ENCODE peak calls at places on chromosomes 3 and 15, in six cellular contexts. One of them, this sample, is unnamed.

GRCh38 chr3:71710906-71711494 is 14.2 kb downstream of the EIF4E3 start:
- DNase-seq in HepG2: peak; percentile 29
- DNase-seq in K562: peak; percentile 43
- DNase-seq in H1: no peak
- DNase-seq in GM12878: peak; percentile 21
- DNase-seq in GM12891: no peak
- DNase-seq in this sample: peak; percentile 17

GRCh38 chr3:94293793-94294195 is 230.9 kb downstream of the NSUN3 start:
- DNase-seq in HepG2: no peak
- DNase-seq in K562: no peak
- DNase-seq in H1: no peak
- DNase-seq in GM12878: no peak
- DNase-seq in GM12891: no peak
- DNase-seq in this sample: no peak

GRCh38 chr3:132209860-132210259 is 107.3 kb upstream of the ACP3 start:
- DNase-seq in HepG2: no peak
- DNase-seq in K562: no peak
- DNase-seq in H1: no peak
- DNase-seq in GM12878: no peak
- DNase-seq in GM12891: no peak
- DNase-seq in this sample: no peak

GRCh38 chr3:128863560-128863959 is 15.9 kb upstream of the ACAD9 start:
- DNase-seq in HepG2: no peak
- DNase-seq in K562: no peak
- DNase-seq in H1: no peak
- DNase-seq in GM12878: no peak
- DNase-seq in GM12891: no peak
- DNase-seq in this sample: no peak

GRCh38 chr15:99474041-99474906 is 91.5 kb upstream of the MEF2A start:
- DNase-seq in HepG2: no peak
- DNase-seq in K562: no peak
- DNase-seq in H1: no peak
- DNase-seq in GM12878: no peak
- DNase-seq in GM12891: no peak
- DNase-seq in this sample: no peak

GRCh38 chr3:183491923-183492848 is 63.3 kb downstream of the KLHL6 start:
- DNase-seq in HepG2: no peak
- DNase-seq in K562: no peak
- DNase-seq in H1: no peak
- DNase-seq in GM12878: no peak
- DNase-seq in GM12891: no peak
- DNase-seq in this sample: no peak

GRCh38 chr15:31262901-31263671 is 63.5 kb upstream of the KLF13 start:
- DNase-seq in HepG2: no peak
- DNase-seq in K562: peak; percentile 14
- DNase-seq in H1: no peak
- DNase-seq in GM12878: peak; percentile 84
- DNase-seq in GM12891: no peak
- DNase-seq in this sample: peak; percentile 56

GRCh38 chr3:169660709-169661566 is 2.6 kb downstream of the MECOM start:
- DNase-seq in HepG2: no peak
- DNase-seq in K562: no peak
- DNase-seq in H1: no peak
- DNase-seq in GM12878: no peak
- DNase-seq in GM12891: no peak
- DNase-seq in this sample: no peak

GRCh38 chr3:181896605-181897004 is 184.9 kb downstream of the SOX2 start:
- DNase-seq in HepG2: no peak
- DNase-seq in K562: no peak
- DNase-seq in H1: no peak
- DNase-seq in GM12878: no peak
- DNase-seq in GM12891: no peak
- DNase-seq in this sample: no peak

GRCh38 chr3:52403955-52404354 is 40.9 kb downstream of the SEMA3G start:
- DNase-seq in HepG2: no peak
- DNase-seq in K562: no peak
- DNase-seq in H1: no peak
- DNase-seq in GM12878: no peak
- DNase-seq in GM12891: no peak
- DNase-seq in this sample: no peak

GRCh38 chr3:71035314-71035713 is 548.2 kb downstream of the FOXP1 start:
- DNase-seq in HepG2: no peak
- DNase-seq in K562: no peak
- DNase-seq in H1: no peak
- DNase-seq in GM12878: no peak
- DNase-seq in GM12891: no peak
- DNase-seq in this sample: no peak

GRCh38 chr3:189899186-189899585 is 221.5 kb downstream of the P3H2 start:
- DNase-seq in HepG2: no peak
- DNase-seq in K562: no peak
- DNase-seq in H1: no peak
- DNase-seq in GM12878: no peak
- DNase-seq in GM12891: no peak
- DNase-seq in this sample: no peak
- TF ChIP-seq TAF1 in HepG2: no peak
- TF ChIP-seq TAF1 in K562: no peak
- TF ChIP-seq TAF1 in H1: no peak
- TF ChIP-seq TAF1 in GM12878: no peak
- TF ChIP-seq TAF1 in GM12891: no peak
- TF ChIP-seq TAF1 in this sample: no peak

GRCh38 chr3:50272911-50273688 is 4.2 kb downstream of the SEMA3B start:
- DNase-seq in HepG2: peak; percentile 64
- DNase-seq in K562: peak; percentile 87
- DNase-seq in H1: no peak
- DNase-seq in GM12878: peak; percentile 44
- DNase-seq in GM12891: peak; percentile 99
- DNase-seq in this sample: peak; percentile 99
- TF ChIP-seq POLR2A in HepG2: no peak
- TF ChIP-seq POLR2A in K562: no peak
- TF ChIP-seq POLR2A in H1: no peak
- TF ChIP-seq POLR2A in GM12878: no peak
- TF ChIP-seq POLR2A in GM12891: no peak
- TF ChIP-seq POLR2A in this sample: no peak

DNA sequence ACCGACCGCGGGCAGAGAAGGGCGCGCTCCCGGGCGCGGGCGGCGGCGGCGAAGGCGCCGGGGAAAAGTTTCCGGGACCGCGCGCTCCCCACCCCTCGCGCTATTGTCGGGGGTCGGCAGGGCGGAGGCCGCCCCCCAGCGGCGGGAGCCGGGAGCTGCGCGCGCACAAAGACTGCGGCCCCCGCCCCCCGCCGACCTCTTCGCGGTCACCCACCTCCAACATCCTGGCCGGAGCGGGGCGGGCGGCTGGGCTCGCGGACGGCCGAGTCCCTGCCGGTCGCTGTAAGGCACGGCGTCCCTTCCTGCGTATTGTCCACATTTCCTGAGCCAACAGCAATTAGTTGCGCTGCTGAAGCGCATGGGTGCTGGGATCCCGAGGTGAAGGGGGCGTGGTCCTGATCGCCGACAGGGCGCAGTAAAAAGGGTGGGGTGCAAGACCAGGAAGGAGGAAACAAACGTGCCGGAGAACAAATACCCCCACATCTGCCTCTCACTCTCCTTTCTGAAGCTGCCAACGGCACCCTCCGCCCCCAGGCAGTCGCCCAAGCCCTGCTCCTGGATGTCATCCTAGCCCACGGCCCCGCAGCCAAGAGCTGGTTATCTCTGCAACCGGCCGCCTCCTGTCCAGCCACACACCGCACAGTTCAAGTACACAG is at the start of gene TMEM44:
- DNase-seq in HepG2: peak; percentile 84
- DNase-seq in K562: peak; percentile 87
- DNase-seq in H1: peak; percentile 46
- DNase-seq in GM12878: peak; percentile 27
- DNase-seq in GM12891: peak; percentile 80
- DNase-seq in this sample: peak; percentile 71
- TF ChIP-seq POLR2AphosphoS5 in HepG2: no peak
- TF ChIP-seq POLR2AphosphoS5 in K562: peak; percentile 40
- TF ChIP-seq POLR2AphosphoS5 in H1: peak; percentile 40
- TF ChIP-seq POLR2AphosphoS5 in GM12878: no peak
- TF ChIP-seq POLR2AphosphoS5 in GM12891: no peak
- TF ChIP-seq POLR2AphosphoS5 in this sample: no peak

DNA sequence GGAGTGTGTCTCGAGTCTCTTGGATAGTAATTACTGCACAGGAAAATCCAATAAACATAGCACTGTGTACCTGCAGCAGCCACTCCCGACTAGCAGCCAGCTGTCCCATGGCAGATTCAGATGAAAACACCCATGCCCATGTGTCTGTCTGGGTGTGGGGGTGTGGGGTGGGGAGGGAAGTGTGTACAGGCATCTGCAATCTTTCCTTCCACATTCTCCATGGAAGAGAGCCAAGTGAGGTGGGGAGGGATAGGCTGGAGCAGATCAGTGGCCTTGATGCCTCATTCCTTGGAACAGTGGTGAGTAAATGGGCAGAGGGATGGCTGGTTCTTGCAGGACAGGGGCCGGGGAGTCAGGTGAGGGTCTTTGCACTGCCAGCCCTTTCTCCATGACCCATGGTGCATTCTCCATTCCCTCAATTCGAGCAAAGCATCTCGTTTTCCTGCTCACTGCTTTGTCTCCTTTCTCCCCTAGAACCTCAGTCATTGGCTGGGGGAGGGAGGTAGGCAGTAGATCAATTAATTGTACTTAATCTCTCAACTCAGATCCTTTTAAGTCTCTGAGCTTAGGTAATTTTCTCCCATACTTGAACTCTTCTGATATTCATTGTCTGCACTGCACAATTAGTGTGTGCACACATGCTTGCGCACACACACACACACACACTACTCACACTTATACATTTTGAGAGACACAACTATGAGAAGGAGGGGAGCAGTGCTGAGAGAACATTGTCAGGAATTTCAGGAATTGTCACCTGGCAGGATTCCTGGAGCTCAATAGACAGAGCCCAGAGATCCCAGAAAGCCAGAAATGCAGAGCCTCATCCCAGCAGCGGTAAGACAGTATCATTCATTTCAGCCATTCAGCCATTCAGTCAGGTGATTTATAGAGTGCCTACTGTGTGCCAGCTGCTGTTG is 31.8 kb downstream of the PDIA5 start:
- DNase-seq in HepG2: no peak
- DNase-seq in K562: no peak
- DNase-seq in H1: no peak
- DNase-seq in GM12878: no peak
- DNase-seq in GM12891: no peak
- DNase-seq in this sample: no peak
- TF ChIP-seq TAF1 in HepG2: no peak
- TF ChIP-seq TAF1 in K562: no peak
- TF ChIP-seq TAF1 in H1: no peak
- TF ChIP-seq TAF1 in GM12878: no peak
- TF ChIP-seq TAF1 in GM12891: no peak
- TF ChIP-seq TAF1 in this sample: no peak

GRCh38 chr15:41557673-41558399 is 1.2 kb upstream of the TYRO3 start:
- DNase-seq in HepG2: peak; percentile 47
- DNase-seq in K562: peak; percentile 84
- DNase-seq in H1: peak; percentile 86
- DNase-seq in GM12878: peak; percentile 7
- DNase-seq in GM12891: peak; percentile 69
- DNase-seq in this sample: peak; percentile 43
- TF ChIP-seq POLR2A in HepG2: no peak
- TF ChIP-seq POLR2A in K562: no peak
- TF ChIP-seq POLR2A in H1: no peak
- TF ChIP-seq POLR2A in GM12878: no peak
- TF ChIP-seq POLR2A in GM12891: no peak
- TF ChIP-seq POLR2A in this sample: no peak

GRCh38 chr15:92666780-92667179 is 11.2 kb upstream of the FAM174B start:
- DNase-seq in HepG2: no peak
- DNase-seq in K562: no peak
- DNase-seq in H1: no peak
- DNase-seq in GM12878: no peak
- DNase-seq in GM12891: no peak
- DNase-seq in this sample: no peak

GRCh38 chr15:92664178-92664900 is 8.8 kb upstream of the FAM174B start:
- DNase-seq in HepG2: no peak
- DNase-seq in K562: no peak
- DNase-seq in H1: no peak
- DNase-seq in GM12878: no peak
- DNase-seq in GM12891: no peak
- DNase-seq in this sample: no peak

GRCh38 chr15:92667291-92667904 is 11.8 kb upstream of the FAM174B start:
- DNase-seq in HepG2: peak; percentile 46
- DNase-seq in K562: no peak
- DNase-seq in H1: no peak
- DNase-seq in GM12878: no peak
- DNase-seq in GM12891: no peak
- DNase-seq in this sample: no peak

GRCh38 chr15:92663250-92663951 is 7.8 kb upstream of the FAM174B start:
- DNase-seq in HepG2: no peak
- DNase-seq in K562: no peak
- DNase-seq in H1: no peak
- DNase-seq in GM12878: peak; percentile 85
- DNase-seq in GM12891: no peak
- DNase-seq in this sample: no peak

DNA sequence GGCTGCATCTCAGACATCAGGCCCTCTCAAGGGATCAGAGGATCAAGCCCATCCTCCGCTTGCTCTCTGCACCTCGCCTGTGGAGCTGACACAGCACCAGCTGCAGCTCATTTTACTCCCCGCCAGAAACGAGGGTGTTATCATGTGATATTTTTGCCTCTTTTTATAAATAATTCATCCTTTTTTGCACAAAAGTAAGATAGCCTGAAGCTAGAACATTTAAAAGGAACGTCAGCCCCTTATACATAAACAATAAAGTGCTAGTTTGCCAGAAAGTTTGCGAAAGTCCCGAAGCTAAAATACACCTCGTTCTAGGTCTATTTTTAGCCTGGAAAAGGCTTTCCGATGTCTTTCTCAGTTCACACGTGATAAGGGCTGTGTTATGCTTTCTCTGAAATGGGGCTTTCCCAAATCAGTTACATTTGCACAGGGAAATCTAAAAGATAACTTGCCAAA is 9.6 kb upstream of the FAM174B start:
- DNase-seq in HepG2: no peak
- DNase-seq in K562: no peak
- DNase-seq in H1: no peak
- DNase-seq in GM12878: peak; percentile 53
- DNase-seq in GM12891: no peak
- DNase-seq in this sample: no peak
- TF ChIP-seq POLR2AphosphoS5 in HepG2: no peak
- TF ChIP-seq POLR2AphosphoS5 in K562: no peak
- TF ChIP-seq POLR2AphosphoS5 in H1: no peak
- TF ChIP-seq POLR2AphosphoS5 in GM12878: no peak
- TF ChIP-seq POLR2AphosphoS5 in GM12891: no peak
- TF ChIP-seq POLR2AphosphoS5 in this sample: no peak

DNA sequence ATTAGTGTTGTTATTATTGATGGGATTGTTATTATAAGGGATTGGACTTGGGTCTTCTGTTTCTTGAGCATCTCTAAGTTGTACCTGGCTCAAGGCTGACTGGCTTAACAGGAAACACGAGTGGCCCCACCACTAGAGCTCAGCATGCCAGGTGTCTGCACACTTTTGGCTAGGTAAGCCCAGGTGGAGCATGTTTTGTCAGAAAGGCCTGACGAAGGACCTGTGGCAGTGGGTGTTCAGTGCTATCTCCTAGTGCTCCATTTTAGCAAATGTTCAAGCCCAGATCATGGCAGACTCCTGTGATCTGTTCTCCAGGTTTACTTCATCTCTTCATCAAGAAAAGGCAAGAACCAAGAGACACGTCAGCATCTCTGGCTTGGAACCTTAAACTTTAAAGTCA is 3.4 kb downstream of the MAP2K5 start:
- DNase-seq in HepG2: no peak
- DNase-seq in K562: no peak
- DNase-seq in H1: no peak
- DNase-seq in GM12878: no peak
- DNase-seq in GM12891: no peak
- DNase-seq in this sample: no peak
- TF ChIP-seq TAF1 in HepG2: no peak
- TF ChIP-seq TAF1 in K562: no peak
- TF ChIP-seq TAF1 in H1: no peak
- TF ChIP-seq TAF1 in GM12878: no peak
- TF ChIP-seq TAF1 in GM12891: no peak
- TF ChIP-seq TAF1 in this sample: no peak

GRCh38 chr15:89115547-89115946 is 27.3 kb downstream of the ABHD2 start:
- DNase-seq in HepG2: no peak
- DNase-seq in K562: no peak
- DNase-seq in H1: no peak
- DNase-seq in GM12878: no peak
- DNase-seq in GM12891: no peak
- DNase-seq in this sample: no peak
- TF ChIP-seq POLR2A in HepG2: no peak
- TF ChIP-seq POLR2A in K562: no peak
- TF ChIP-seq POLR2A in H1: peak; percentile 68
- TF ChIP-seq POLR2A in GM12878: no peak
- TF ChIP-seq POLR2A in GM12891: no peak
- TF ChIP-seq POLR2A in this sample: no peak

This sample was measured in GM12892.